ENCODE peak calls at places on chromosome 13, in nine cellular contexts. One of them, this sample, is unnamed.

GRCh38 chr13:74039154-74039553 is 95.0 kb downstream of the KLF12 start:
- DNase-seq in PC-9: no peak
- DNase-seq in AG04449: no peak
- DNase-seq in DND-41: no peak
- DNase-seq in choroid plexus epithelial cell: no peak
- DNase-seq in LNCaP clone FGC: no peak
- DNase-seq in cardiac muscle cell: no peak
- DNase-seq in BJ: no peak
- DNase-seq in neural progenitor cell: no peak
- DNase-seq in this sample: no peak

GRCh38 chr13:25248071-25248470 is 39.2 kb downstream of the MTMR6 start:
- DNase-seq in PC-9: no peak
- DNase-seq in AG04449: no peak
- DNase-seq in DND-41: no peak
- DNase-seq in choroid plexus epithelial cell: no peak
- DNase-seq in LNCaP clone FGC: no peak
- DNase-seq in cardiac muscle cell: no peak
- DNase-seq in BJ: no peak
- DNase-seq in neural progenitor cell: no peak
- DNase-seq in this sample: no peak

GRCh38 chr13:78228940-78229339 is 310.3 kb upstream of the EDNRB start:
- DNase-seq in PC-9: no peak
- DNase-seq in AG04449: no peak
- DNase-seq in DND-41: no peak
- DNase-seq in choroid plexus epithelial cell: no peak
- DNase-seq in LNCaP clone FGC: no peak
- DNase-seq in cardiac muscle cell: no peak
- DNase-seq in BJ: no peak
- DNase-seq in neural progenitor cell: no peak
- DNase-seq in this sample: no peak

GRCh38 chr13:113562085-113562749 is 22.3 kb upstream of the TFDP1 start:
- DNase-seq in PC-9: peak; percentile 53
- DNase-seq in AG04449: peak; percentile 23
- DNase-seq in DND-41: peak; percentile 79
- DNase-seq in choroid plexus epithelial cell: peak; percentile 91
- DNase-seq in LNCaP clone FGC: no peak
- DNase-seq in cardiac muscle cell: peak; percentile 84
- DNase-seq in BJ: no peak
- DNase-seq in neural progenitor cell: peak; percentile 93
- DNase-seq in this sample: peak; percentile 57

GRCh38 chr13:110231348-110232047 is 75.5 kb downstream of the COL4A1 start:
- DNase-seq in PC-9: no peak
- DNase-seq in AG04449: no peak
- DNase-seq in DND-41: no peak
- DNase-seq in choroid plexus epithelial cell: no peak
- DNase-seq in LNCaP clone FGC: no peak
- DNase-seq in cardiac muscle cell: no peak
- DNase-seq in BJ: no peak
- DNase-seq in neural progenitor cell: no peak
- DNase-seq in this sample: peak; percentile 41

GRCh38 chr13:24253520-24254150 is 55.7 kb upstream of the C1QTNF9 start:
- DNase-seq in PC-9: no peak
- DNase-seq in AG04449: no peak
- DNase-seq in DND-41: no peak
- DNase-seq in choroid plexus epithelial cell: no peak
- DNase-seq in LNCaP clone FGC: no peak
- DNase-seq in cardiac muscle cell: no peak
- DNase-seq in BJ: no peak
- DNase-seq in neural progenitor cell: no peak
- DNase-seq in this sample: no peak

GRCh38 chr13:46472384-46472783 is 80.6 kb upstream of the LRCH1 start:
- DNase-seq in PC-9: no peak
- DNase-seq in AG04449: no peak
- DNase-seq in DND-41: no peak
- DNase-seq in choroid plexus epithelial cell: no peak
- DNase-seq in LNCaP clone FGC: no peak
- DNase-seq in cardiac muscle cell: no peak
- DNase-seq in BJ: no peak
- DNase-seq in neural progenitor cell: no peak
- DNase-seq in this sample: no peak

GRCh38 chr13:46663644-46664043 is 110.7 kb downstream of the LRCH1 start:
- DNase-seq in PC-9: no peak
- DNase-seq in AG04449: no peak
- DNase-seq in DND-41: no peak
- DNase-seq in choroid plexus epithelial cell: no peak
- DNase-seq in LNCaP clone FGC: no peak
- DNase-seq in cardiac muscle cell: no peak
- DNase-seq in BJ: no peak
- DNase-seq in neural progenitor cell: no peak
- DNase-seq in this sample: peak; percentile 37

GRCh38 chr13:36163809-36164308 is 32.7 kb upstream of the DCLK1 start:
- DNase-seq in PC-9: peak; percentile 76
- DNase-seq in AG04449: peak; percentile 95
- DNase-seq in DND-41: no peak
- DNase-seq in choroid plexus epithelial cell: peak; percentile 98
- DNase-seq in LNCaP clone FGC: peak; percentile 90
- DNase-seq in cardiac muscle cell: peak; percentile 57
- DNase-seq in BJ: peak; percentile 72
- DNase-seq in neural progenitor cell: no peak
- DNase-seq in this sample: peak; percentile 38

GRCh38 chr13:82688400-82688999 is 1193.8 kb downstream of the SLITRK1 start:
- DNase-seq in PC-9: no peak
- DNase-seq in AG04449: no peak
- DNase-seq in DND-41: no peak
- DNase-seq in choroid plexus epithelial cell: peak; percentile 42
- DNase-seq in LNCaP clone FGC: no peak
- DNase-seq in cardiac muscle cell: no peak
- DNase-seq in BJ: no peak
- DNase-seq in neural progenitor cell: no peak
- DNase-seq in this sample: no peak

GRCh38 chr13:112648966-112649690 is 40.7 kb upstream of the ATP11A start:
- DNase-seq in PC-9: no peak
- DNase-seq in AG04449: no peak
- DNase-seq in DND-41: no peak
- DNase-seq in choroid plexus epithelial cell: no peak
- DNase-seq in LNCaP clone FGC: no peak
- DNase-seq in cardiac muscle cell: no peak
- DNase-seq in BJ: no peak
- DNase-seq in neural progenitor cell: no peak
- DNase-seq in this sample: no peak

GRCh38 chr13:109718726-109719125 is 67.7 kb downstream of the IRS2 start:
- DNase-seq in PC-9: no peak
- DNase-seq in AG04449: no peak
- DNase-seq in DND-41: no peak
- DNase-seq in choroid plexus epithelial cell: no peak
- DNase-seq in LNCaP clone FGC: no peak
- DNase-seq in cardiac muscle cell: no peak
- DNase-seq in BJ: no peak
- DNase-seq in neural progenitor cell: no peak
- DNase-seq in this sample: no peak

GRCh38 chr13:66992183-66992582 is 238.0 kb downstream of the PCDH9 start:
- DNase-seq in PC-9: no peak
- DNase-seq in AG04449: no peak
- DNase-seq in DND-41: no peak
- DNase-seq in choroid plexus epithelial cell: peak; percentile 79
- DNase-seq in LNCaP clone FGC: no peak
- DNase-seq in cardiac muscle cell: peak; percentile 2
- DNase-seq in BJ: no peak
- DNase-seq in neural progenitor cell: no peak
- DNase-seq in this sample: peak; percentile 69

GRCh38 chr13:39916330-39916729 is 260.9 kb downstream of the COG6 start:
- DNase-seq in PC-9: no peak
- DNase-seq in AG04449: no peak
- DNase-seq in DND-41: no peak
- DNase-seq in choroid plexus epithelial cell: peak; percentile 65
- DNase-seq in LNCaP clone FGC: no peak
- DNase-seq in cardiac muscle cell: no peak
- DNase-seq in BJ: no peak
- DNase-seq in neural progenitor cell: no peak
- DNase-seq in this sample: peak; percentile 81

GRCh38 chr13:27583645-27584044 is 36.7 kb downstream of the LNX2 start:
- DNase-seq in PC-9: no peak
- DNase-seq in AG04449: no peak
- DNase-seq in DND-41: peak; percentile 51
- DNase-seq in choroid plexus epithelial cell: peak; percentile 70
- DNase-seq in LNCaP clone FGC: no peak
- DNase-seq in cardiac muscle cell: no peak
- DNase-seq in BJ: no peak
- DNase-seq in neural progenitor cell: no peak
- DNase-seq in this sample: no peak

GRCh38 chr13:114166381-114167131 is 12.5 kb upstream of the CFAP97D2 start:
- DNase-seq in PC-9: no peak
- DNase-seq in AG04449: no peak
- DNase-seq in DND-41: no peak
- DNase-seq in choroid plexus epithelial cell: no peak
- DNase-seq in LNCaP clone FGC: no peak
- DNase-seq in cardiac muscle cell: no peak
- DNase-seq in BJ: no peak
- DNase-seq in neural progenitor cell: no peak
- DNase-seq in this sample: no peak

GRCh38 chr13:112977091-112977490 is 8.1 kb downstream of the MCF2L start:
- DNase-seq in PC-9: no peak
- DNase-seq in AG04449: no peak
- DNase-seq in DND-41: no peak
- DNase-seq in choroid plexus epithelial cell: no peak
- DNase-seq in LNCaP clone FGC: no peak
- DNase-seq in cardiac muscle cell: no peak
- DNase-seq in BJ: no peak
- DNase-seq in neural progenitor cell: no peak
- DNase-seq in this sample: no peak

GRCh38 chr13:62300021-62300420 is 884.4 kb upstream of the PCDH20 start:
- DNase-seq in PC-9: no peak
- DNase-seq in AG04449: no peak
- DNase-seq in DND-41: no peak
- DNase-seq in choroid plexus epithelial cell: no peak
- DNase-seq in LNCaP clone FGC: no peak
- DNase-seq in cardiac muscle cell: no peak
- DNase-seq in BJ: no peak
- DNase-seq in neural progenitor cell: no peak
- DNase-seq in this sample: no peak

GRCh38 chr13:87677334-87678234 is 6.4 kb downstream of the SLITRK5 start:
- DNase-seq in PC-9: peak; percentile 22
- DNase-seq in AG04449: no peak
- DNase-seq in DND-41: no peak
- DNase-seq in choroid plexus epithelial cell: no peak
- DNase-seq in LNCaP clone FGC: no peak
- DNase-seq in cardiac muscle cell: peak; percentile 50
- DNase-seq in BJ: no peak
- DNase-seq in neural progenitor cell: peak; percentile 82
- DNase-seq in this sample: no peak

GRCh38 chr13:24495151-24495729 is 17.3 kb downstream of the PARP4 start:
- DNase-seq in PC-9: peak; percentile 43
- DNase-seq in AG04449: no peak
- DNase-seq in DND-41: no peak
- DNase-seq in choroid plexus epithelial cell: no peak
- DNase-seq in LNCaP clone FGC: no peak
- DNase-seq in cardiac muscle cell: no peak
- DNase-seq in BJ: no peak
- DNase-seq in neural progenitor cell: no peak
- DNase-seq in this sample: peak; percentile 43

DNA sequence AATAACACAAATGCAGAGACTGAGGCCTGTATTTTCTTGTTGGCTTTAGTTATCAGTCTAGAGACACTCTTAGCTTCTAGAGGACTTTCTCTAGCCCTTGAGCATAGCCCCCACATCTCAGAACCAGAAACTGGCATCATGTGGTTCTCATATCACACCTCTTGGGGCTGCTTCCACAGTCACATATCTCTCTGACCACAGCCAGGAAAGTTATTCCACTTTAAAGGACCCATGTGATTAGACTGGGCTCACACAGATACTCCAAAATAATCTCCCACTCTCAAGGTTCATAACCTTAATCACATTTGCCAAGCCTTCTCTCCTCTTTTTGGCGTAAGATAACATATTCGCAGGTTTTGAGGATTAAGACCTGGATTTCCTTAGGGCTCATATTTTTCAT is 846.9 kb upstream of the MIR17HG start:
- DNase-seq in PC-9: no peak
- DNase-seq in AG04449: no peak
- DNase-seq in DND-41: no peak
- DNase-seq in choroid plexus epithelial cell: no peak
- DNase-seq in LNCaP clone FGC: no peak
- DNase-seq in cardiac muscle cell: peak; percentile 31
- DNase-seq in BJ: no peak
- DNase-seq in neural progenitor cell: no peak
- DNase-seq in this sample: no peak
- TF ChIP-seq CTCF in PC-9: no peak
- TF ChIP-seq CTCF in AG04449: no peak
- TF ChIP-seq CTCF in DND-41: no peak
- TF ChIP-seq CTCF in choroid plexus epithelial cell: no peak
- TF ChIP-seq CTCF in LNCaP clone FGC: no peak
- TF ChIP-seq CTCF in cardiac muscle cell: no peak
- TF ChIP-seq CTCF in BJ: no peak
- TF ChIP-seq CTCF in neural progenitor cell: no peak
- TF ChIP-seq CTCF in this sample: no peak

GRCh38 chr13:20301391-20302071 is 69.4 kb upstream of the GJB6 start:
- DNase-seq in PC-9: no peak
- DNase-seq in AG04449: no peak
- DNase-seq in DND-41: no peak
- DNase-seq in choroid plexus epithelial cell: no peak
- DNase-seq in LNCaP clone FGC: no peak
- DNase-seq in cardiac muscle cell: no peak
- DNase-seq in BJ: no peak
- DNase-seq in neural progenitor cell: peak; percentile 29
- DNase-seq in this sample: no peak
- H3K4me3 ChIP-seq in PC-9: no peak overlapping the region
- H3K4me3 ChIP-seq in AG04449: no peak overlapping the region
- H3K4me3 ChIP-seq in DND-41: no peak overlapping the region
- H3K4me3 ChIP-seq in choroid plexus epithelial cell: peak overlapping the region; percentile 39
- H3K4me3 ChIP-seq in LNCaP clone FGC: no peak overlapping the region
- H3K4me3 ChIP-seq in cardiac muscle cell: no peak overlapping the region
- H3K4me3 ChIP-seq in BJ: no peak overlapping the region
- H3K4me3 ChIP-seq in neural progenitor cell: no peak overlapping the region
- H3K4me3 ChIP-seq in this sample: no peak overlapping the region

GRCh38 chr13:56561327-56561726 is 579.4 kb upstream of the PRR20A start:
- DNase-seq in PC-9: no peak
- DNase-seq in AG04449: no peak
- DNase-seq in DND-41: no peak
- DNase-seq in choroid plexus epithelial cell: no peak
- DNase-seq in LNCaP clone FGC: no peak
- DNase-seq in cardiac muscle cell: peak; percentile 2
- DNase-seq in BJ: no peak
- DNase-seq in neural progenitor cell: peak; percentile 20
- DNase-seq in this sample: peak; percentile 54
- TF ChIP-seq CTCF in PC-9: peak; percentile 22
- TF ChIP-seq CTCF in AG04449: no peak
- TF ChIP-seq CTCF in DND-41: no peak
- TF ChIP-seq CTCF in choroid plexus epithelial cell: no peak
- TF ChIP-seq CTCF in LNCaP clone FGC: peak; percentile 41
- TF ChIP-seq CTCF in cardiac muscle cell: no peak
- TF ChIP-seq CTCF in BJ: no peak
- TF ChIP-seq CTCF in neural progenitor cell: peak; percentile 46
- TF ChIP-seq CTCF in this sample: peak; percentile 64

DNA sequence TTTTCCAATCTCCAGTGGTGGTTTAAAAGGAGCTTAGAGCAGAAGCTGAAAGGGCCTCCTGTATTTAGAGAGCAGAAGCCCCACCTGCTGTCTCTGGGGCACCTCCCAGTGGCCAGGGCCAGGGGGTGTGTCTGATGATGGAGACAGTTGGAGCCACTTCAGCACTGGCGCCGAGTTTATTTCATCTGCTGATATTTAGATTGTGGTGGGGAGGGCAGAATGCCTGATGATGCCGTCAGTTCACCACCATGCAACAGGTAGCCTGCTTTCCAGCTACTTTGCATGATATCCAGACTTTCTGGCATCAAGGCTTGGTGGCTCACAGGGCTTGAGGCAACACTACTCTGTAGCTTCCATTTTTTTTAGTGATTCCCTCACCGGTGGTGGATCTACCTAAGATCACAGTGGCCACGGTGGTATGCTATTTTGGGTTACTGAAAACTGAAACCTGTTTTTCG is 371.9 kb downstream of the KCNRG start:
- DNase-seq in PC-9: peak; percentile 45
- DNase-seq in AG04449: no peak
- DNase-seq in DND-41: peak; percentile 52
- DNase-seq in choroid plexus epithelial cell: peak; percentile 60
- DNase-seq in LNCaP clone FGC: no peak
- DNase-seq in cardiac muscle cell: peak; percentile 64
- DNase-seq in BJ: no peak
- DNase-seq in neural progenitor cell: peak; percentile 75
- DNase-seq in this sample: peak; percentile 55
- H3K4me3 ChIP-seq in PC-9: no peak overlapping the region
- H3K4me3 ChIP-seq in AG04449: no peak overlapping the region
- H3K4me3 ChIP-seq in DND-41: no peak overlapping the region
- H3K4me3 ChIP-seq in choroid plexus epithelial cell: no peak overlapping the region
- H3K4me3 ChIP-seq in LNCaP clone FGC: no peak overlapping the region
- H3K4me3 ChIP-seq in cardiac muscle cell: no peak overlapping the region
- H3K4me3 ChIP-seq in BJ: no peak overlapping the region
- H3K4me3 ChIP-seq in neural progenitor cell: peak overlapping the region; percentile 28
- H3K4me3 ChIP-seq in this sample: no peak overlapping the region

This sample was measured in epithelial cell of esophagus.